ENCODE peak calls at places on chromosome 2, in five cellular contexts. K, I, A, D and V are unnamed samples.

GRCh38 chr2:151637284-151637781 is 96.9 kb downstream of the NEB start:
- DNase-seq in A (peak), I (no peak), K (no peak), D (no peak), V (no peak)

GRCh38 chr2:72673279-72673678 is 152.6 kb downstream of the EXOC6B start:
- DNase-seq in A (no peak), I (no peak), D (peak), K (no peak), V (no peak)

GRCh38 chr2:218301176-218301819 is 9.0 kb upstream of the TMBIM1 start:
- DNase-seq in D (peak), A (peak), I (peak), K (peak), V (peak)

GRCh38 chr2:149744845-149745244 is 157.3 kb upstream of the MMADHC start:
- DNase-seq in I (no peak), K (no peak), A (no peak), D (peak), V (no peak)

GRCh38 chr2:126913881-126914495 is 15.3 kb downstream of the TEX51 start:
- DNase-seq in K (no peak), I (no peak), D (no peak), A (no peak), V (no peak)

GRCh38 chr2:160791884-160792283 is 298.3 kb upstream of the RBMS1 start:
- DNase-seq in I (no peak), K (no peak), A (no peak), D (no peak), V (no peak)

GRCh38 chr2:105261061-105261460 is 19.5 kb downstream of the GPR45 start:
- DNase-seq in D (peak), A (no peak), I (no peak), K (no peak), V (no peak)

GRCh38 chr2:143264851-143265250 is 135.6 kb downstream of the ARHGAP15 start:
- DNase-seq in K (no peak), D (peak), A (no peak), I (no peak), V (no peak)

GRCh38 chr2:24898122-24899109 is 21.6 kb downstream of the ADCY3 start:
- DNase-seq in A (no peak), I (no peak), D (no peak), K (no peak), V (no peak)

GRCh38 chr2:145041706-145042105 is 521.8 kb upstream of the ZEB2 start:
- DNase-seq in A (no peak), K (no peak), D (no peak), I (no peak), V (no peak)

GRCh38 chr2:9782197-9782719 is 61.0 kb upstream of the TAF1B start:
- DNase-seq in K (no peak), D (no peak), I (peak), A (peak), V (no peak)

GRCh38 chr2:236162804-236163482 is 5.2 kb downstream of the GBX2 start:
- DNase-seq in D (no peak), I (no peak), K (no peak), A (no peak), V (peak)

GRCh38 chr2:67259581-67260347 is 137.4 kb upstream of the ETAA1 start:
- DNase-seq in I (no peak), D (peak), K (peak), A (peak), V (no peak)

GRCh38 chr2:136582631-136583205 is 182.6 kb upstream of the THSD7B start:
- DNase-seq in A (no peak), I (no peak), K (no peak), D (no peak), V (no peak)

GRCh38 chr2:9247786-9248185 is 41.2 kb downstream of the ASAP2 start:
- DNase-seq in I (no peak), K (no peak), A (peak), D (no peak), V (no peak)

GRCh38 chr2:168584934-168585333 is 128.9 kb downstream of the CERS6 start:
- DNase-seq in D (no peak), K (no peak), I (no peak), A (no peak), V (no peak)

GRCh38 chr2:59789523-59789922 is 763.9 kb downstream of the BCL11A start:
- DNase-seq in A (no peak), I (no peak), D (no peak), K (no peak), V (no peak)

GRCh38 chr2:101545940-101546339 is 71.0 kb upstream of the RFX8 start:
- DNase-seq in K (no peak), A (no peak), D (no peak), I (no peak), V (no peak)

GRCh38 chr2:19205983-19206533 is 152.4 kb downstream of the OSR1 start:
- DNase-seq in K (no peak), I (no peak), A (no peak), D (no peak), V (no peak)

GRCh38 chr2:96764253-96764637 is 3.5 kb downstream of the CNNM4 start:
- DNase-seq in D (no peak), K (no peak), I (no peak), A (peak), V (no peak)

GRCh38 chr2:102082591-102083586 is 59.7 kb upstream of the IL1R1 start:
- DNase-seq in A (no peak), I (no peak), D (peak), K (peak), V (no peak)

GRCh38 chr2:11465110-11465484 is 864 bp downstream of the E2F6 start:
- DNase-seq in I (no peak), A (no peak), K (no peak), D (no peak), V (no peak)

GRCh38 chr2:64402876-64403275 is 51.1 kb upstream of the LGALSL start:
- DNase-seq in D (no peak), I (no peak), A (no peak), K (no peak), V (no peak)

GRCh38 chr2:43112155-43112554 is 114.3 kb downstream of the ZFP36L2 start:
- DNase-seq in A (no peak), D (no peak), K (peak), I (no peak), V (no peak)

GRCh38 chr2:20224716-20225293 is at the start of gene SDC1:
- DNase-seq in A (peak), D (peak), K (peak), I (peak), V (no peak)

GRCh38 chr2:141003967-141004657 is 1126.7 kb downstream of the LRP1B start:
- DNase-seq in D (no peak), K (no peak), A (no peak), I (no peak), V (no peak)

GRCh38 chr2:209556354-209556961 is 132.6 kb downstream of the MAP2 start:
- DNase-seq in I (no peak), K (no peak), A (no peak), D (peak), V (no peak)
- TF ChIP-seq CTCF in I (no peak), K (no peak), A (no peak), D (peak), V (no peak)

GRCh38 chr2:28394997-28395333 is 2.3 kb downstream of the FOSL2 start:
- DNase-seq in D (no peak), I (no peak), K (no peak), A (no peak), V (no peak)

GRCh38 chr2:28391564-28392296 is 928 bp upstream of the FOSL2 start:
- DNase-seq in A (peak), K (peak), I (peak), D (peak), V (peak)

GRCh38 chr2:28394331-28394877 is 1.7 kb downstream of the FOSL2 start:
- DNase-seq in K (peak), A (peak), I (no peak), D (peak), V (no peak)

GRCh38 chr2:28392297-28393114 is at the start of gene FOSL2:
- DNase-seq in D (peak), I (peak), A (peak), K (peak), V (peak)

DNA sequence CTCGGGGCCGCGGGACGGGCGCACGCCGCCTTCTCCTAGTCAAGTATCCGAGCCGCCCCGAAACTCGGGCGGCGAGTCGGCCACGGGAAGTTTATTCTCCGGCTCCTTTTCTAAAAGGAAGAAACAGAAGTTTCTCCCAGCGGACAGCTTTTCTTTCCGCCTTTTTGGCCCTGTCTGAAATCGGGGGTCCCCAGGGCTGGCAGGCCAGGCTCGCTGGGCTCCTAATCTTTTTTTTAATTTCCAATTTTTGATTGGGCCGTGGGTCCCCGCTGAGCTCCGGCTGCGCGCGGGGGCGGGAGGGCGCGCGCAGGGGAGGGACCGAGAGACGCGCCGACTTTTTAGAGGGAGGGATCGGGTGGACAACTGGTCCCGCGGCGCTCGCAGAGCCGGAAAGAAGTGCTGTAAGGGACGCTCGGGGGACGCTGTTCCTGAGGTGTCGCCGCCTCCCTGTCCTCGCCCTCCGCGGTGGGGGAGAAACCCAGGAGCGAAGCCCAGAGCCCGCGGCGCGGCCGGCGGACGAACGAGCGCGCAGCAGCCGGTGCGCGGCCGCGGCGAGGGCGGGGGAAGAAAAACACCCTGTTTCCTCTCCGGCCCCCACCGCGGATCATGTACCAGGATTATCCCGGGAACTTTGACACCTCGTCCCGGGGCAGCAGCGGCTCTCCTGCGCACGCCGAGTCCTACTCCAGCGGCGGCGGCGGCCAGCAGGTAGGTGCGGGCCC is 618 bp downstream of the FOSL2 start:
- DNase-seq in I (no peak), A (peak), K (peak), D (peak), V (peak)
- TF ChIP-seq POLR2A in I (peak), A (no peak), K (no peak), D (peak), V (no peak)

DNA sequence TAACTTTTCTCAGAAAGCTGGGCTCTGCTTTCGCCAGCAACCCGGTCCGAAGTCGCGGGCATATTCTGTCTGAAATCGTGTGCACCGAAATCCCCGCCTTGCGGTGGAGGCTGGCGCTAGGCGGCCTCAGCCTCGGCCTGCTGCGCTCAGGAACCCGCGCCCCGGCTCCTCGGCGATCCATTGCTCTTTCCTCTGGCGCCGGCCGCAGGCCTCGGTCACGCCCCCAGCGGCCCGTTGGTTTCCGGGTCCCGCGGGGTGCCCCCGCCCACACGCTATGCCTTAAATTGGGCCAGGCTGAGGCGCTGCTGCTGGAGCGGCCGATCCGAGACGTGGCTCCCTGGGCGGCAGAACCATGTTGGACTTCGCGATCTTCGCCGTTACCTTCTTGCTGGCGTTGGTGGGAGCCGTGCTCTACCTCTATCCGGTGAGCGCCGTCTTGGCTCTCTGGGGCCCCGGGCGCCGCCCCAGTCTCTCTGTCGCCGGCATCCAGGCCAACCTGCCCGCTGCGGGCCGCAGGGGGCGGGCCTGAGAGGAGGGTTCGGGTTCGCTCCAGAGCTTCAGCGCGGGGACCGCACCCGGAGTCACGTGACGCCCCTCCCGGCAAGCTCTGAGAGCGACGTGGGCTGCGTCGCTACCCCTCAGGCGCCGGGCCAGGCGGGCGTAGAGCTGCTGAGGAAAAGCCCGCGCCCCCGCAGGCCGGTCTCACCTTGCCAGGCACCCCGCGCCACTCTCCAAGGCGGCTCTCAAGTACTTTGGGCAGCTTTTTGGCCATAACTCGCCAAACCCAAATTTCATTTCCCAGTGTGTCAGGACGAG is at the start of gene CYP20A1:
- DNase-seq in D (peak), I (peak), K (peak), A (peak), V (peak)
- TF ChIP-seq CTCF in D (peak), I (peak), K (peak), A (peak), V (no peak)

GRCh38 chr2:241501099-241501541 is 7.3 kb downstream of the STK25 start:
- DNase-seq in I (no peak), A (no peak), D (no peak), K (no peak), V (no peak)

GRCh38 chr2:241500016-241500415 is 8.4 kb downstream of the STK25 start:
- DNase-seq in K (no peak), I (no peak), A (no peak), D (no peak), V (no peak)

GRCh38 chr2:241498115-241499070 is 10.0 kb downstream of the STK25 start:
- DNase-seq in I (no peak), D (no peak), K (no peak), A (no peak), V (no peak)

GRCh38 chr2:241500431-241500975 is 7.9 kb downstream of the STK25 start:
- DNase-seq in I (no peak), D (no peak), K (no peak), A (no peak), V (no peak)

DNA sequence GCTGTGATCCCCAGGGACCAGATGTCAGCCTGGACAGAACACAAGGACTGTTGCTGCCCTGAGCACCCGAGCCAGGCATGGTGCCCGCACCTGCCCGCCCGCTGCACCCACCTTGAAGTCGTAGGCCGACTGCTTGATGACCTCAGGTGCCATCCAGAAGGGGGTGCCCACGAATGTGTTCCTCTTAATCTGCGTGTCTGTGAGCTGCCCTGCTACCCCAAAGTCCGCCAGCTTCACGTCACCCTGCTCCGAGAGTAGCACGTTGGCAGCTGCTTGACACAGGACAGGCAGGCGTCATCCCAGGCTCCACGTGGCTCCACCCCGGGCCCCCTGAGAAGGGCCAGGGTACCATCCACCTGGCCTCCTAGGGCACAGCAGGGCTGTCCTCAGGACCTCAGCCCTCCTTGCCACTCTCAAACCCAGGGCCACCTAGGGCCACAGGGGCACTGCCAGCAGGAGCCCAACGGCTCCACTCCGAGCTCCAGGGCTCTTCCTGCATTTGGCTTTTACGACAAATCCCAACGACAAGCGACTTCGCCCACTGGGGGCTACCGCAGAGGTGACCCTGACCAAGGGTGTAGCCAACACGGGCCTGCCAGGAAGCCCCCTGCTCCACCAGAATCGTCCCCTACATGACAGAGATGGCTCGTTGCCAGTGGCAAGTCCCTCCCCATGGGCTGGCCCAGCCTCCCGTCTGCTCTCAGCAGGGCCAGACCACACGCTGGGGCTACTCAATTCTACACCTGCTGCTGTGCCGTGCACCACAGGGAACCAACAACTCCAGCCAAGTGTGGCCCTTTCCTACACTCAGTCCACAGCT is 9.0 kb downstream of the STK25 start:
- DNase-seq in D (no peak), I (no peak), K (no peak), A (no peak), V (no peak)
- TF ChIP-seq POLR2A in D (no peak), I (no peak), K (no peak), A (no peak), V (no peak)

GRCh38 chr2:152743004-152743403 is 24.6 kb downstream of the ARL6IP6 start:
- DNase-seq in D (no peak), K (no peak), I (no peak), A (no peak), V (no peak)
- TF ChIP-seq CTCF in D (peak), K (peak), I (peak), A (peak), V (no peak)

DNA sequence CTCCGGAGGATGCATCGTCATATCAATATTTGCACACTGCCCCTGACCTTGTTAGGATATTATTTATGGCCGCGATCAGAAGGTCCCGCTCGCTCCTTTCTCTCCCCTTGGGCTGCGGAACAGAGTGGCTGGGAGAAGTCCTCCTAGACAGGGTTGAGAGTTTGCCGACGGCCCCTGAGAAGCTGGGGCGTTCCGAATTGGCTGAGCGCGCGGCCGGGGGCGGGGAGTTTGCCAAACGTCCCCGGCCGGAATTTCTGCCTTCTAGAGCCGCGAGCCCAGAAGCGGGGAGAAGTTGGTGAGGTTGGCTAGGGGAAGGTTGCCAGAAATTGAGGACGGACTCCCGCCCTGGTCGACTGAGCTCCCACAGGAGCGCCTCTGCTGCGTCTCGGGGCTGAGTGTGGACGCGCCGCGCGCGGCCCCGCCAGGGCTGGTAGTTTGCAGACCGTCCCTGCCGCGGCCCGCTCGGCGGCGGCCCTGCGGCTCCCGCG is 134.2 kb upstream of the MGAT5 start:
- DNase-seq in D (peak), I (peak), A (peak), K (peak), V (peak)
- TF ChIP-seq POLR2A in D (peak), I (peak), A (peak), K (peak), V (no peak)